ENCODE peak calls at places on chromosomes 16 and 17, in six cellular contexts. O is NK-92 treated with Interleukin-12 subunit alpha and Interleukin-12 subunit beta, amount 100 ng/mL, for 24 hours; A is EL; X is renal cortical epithelial cell; F is AG04450; N is Peyer's patch. S is an unnamed sample.

GRCh38 chr16:20956319-20956718 is 55.7 kb downstream of the LYRM1 start:
- DNase-seq in O (no peak), A (no peak), X (peak), F (no peak), N (no peak), S (no peak)

GRCh38 chr17:9813166-9813565 is 8.7 kb downstream of the GSG1L2 start:
- DNase-seq in O (no peak), A (no peak), X (no peak), F (no peak), N (no peak), S (no peak)

GRCh38 chr16:59878999-59879398 is 1144.9 kb upstream of the GOT2 start:
- DNase-seq in O (no peak), A (peak), X (peak), F (no peak), N (no peak), S (no peak)

GRCh38 chr17:40557531-40558299 is 7.6 kb downstream of the CCR7 start:
- DNase-seq in O (no peak), A (no peak), X (no peak), F (no peak), N (peak), S (peak)

GRCh38 chr17:45952814-45953320 is 46.2 kb upstream of the STH start:
- DNase-seq in O (no peak), A (no peak), X (no peak), F (no peak), N (no peak), S (no peak)

GRCh38 chr16:69706256-69706974 is 19.9 kb downstream of the NQO1 start:
- DNase-seq in O (no peak), A (peak), X (no peak), F (no peak), N (no peak), S (no peak)

GRCh38 chr16:71537643-71538042 is 11.4 kb downstream of the CHST4 start:
- DNase-seq in O (no peak), A (peak), X (peak), F (peak), N (peak), S (peak)

GRCh38 chr17:4625181-4625601 is 16.3 kb downstream of the ALOX15 start:
- DNase-seq in O (no peak), A (no peak), X (peak), F (no peak), N (no peak), S (no peak)

GRCh38 chr16:11302977-11303376 is 21.8 kb upstream of the PRM1 start:
- DNase-seq in O (no peak), A (no peak), X (no peak), F (no peak), N (no peak), S (no peak)

GRCh38 chr17:9151091-9151490 is 129.8 kb downstream of the NTN1 start:
- DNase-seq in O (no peak), A (no peak), X (no peak), F (no peak), N (no peak), S (no peak)

GRCh38 chr17:14153374-14153773 is 83.3 kb downstream of the CDRT15 start:
- DNase-seq in O (no peak), A (no peak), X (no peak), F (no peak), N (no peak), S (no peak)

GRCh38 chr17:49515196-49515770 is 20.2 kb downstream of the NGFR start:
- DNase-seq in O (no peak), A (peak), X (peak), F (peak), N (no peak), S (peak)

GRCh38 chr17:66541461-66542182 is 239.2 kb downstream of the PRKCA start:
- DNase-seq in O (no peak), A (peak), X (peak), F (no peak), N (no peak), S (no peak)

GRCh38 chr16:68389006-68389405 is 59.3 kb downstream of the SMPD3 start:
- DNase-seq in O (no peak), A (no peak), X (no peak), F (no peak), N (peak), S (no peak)

GRCh38 chr17:8056232-8056975 is 17.5 kb downstream of the ALOX15B start:
- DNase-seq in O (peak), A (peak), X (peak), F (peak), N (peak), S (no peak)

GRCh38 chr17:60151355-60151754 is 1.6 kb downstream of the CA4 start:
- DNase-seq in O (peak), A (no peak), X (no peak), F (no peak), N (no peak), S (no peak)

GRCh38 chr16:9870962-9871361 is 311.3 kb downstream of the GRIN2A start:
- DNase-seq in O (no peak), A (no peak), X (no peak), F (no peak), N (no peak), S (no peak)

GRCh38 chr17:50649042-50649908 is 14.6 kb downstream of the ABCC3 start:
- DNase-seq in O (no peak), A (no peak), X (no peak), F (peak), N (no peak), S (no peak)

GRCh38 chr16:69793521-69793920 is 31.4 kb downstream of the WWP2 start:
- DNase-seq in O (no peak), A (no peak), X (no peak), F (no peak), N (no peak), S (no peak)

GRCh38 chr17:45135192-45135977 is at the start of gene ACBD4:
- DNase-seq in O (peak), A (peak), X (peak), F (peak), N (peak), S (peak)

GRCh38 chr16:12256880-12257279 is 280.3 kb downstream of the SNX29 start:
- DNase-seq in O (no peak), A (no peak), X (no peak), F (no peak), N (no peak), S (no peak)

GRCh38 chr16:87119748-87120147 is 197.4 kb downstream of the C16orf95 start:
- DNase-seq in O (no peak), A (no peak), X (no peak), F (no peak), N (no peak), S (no peak)

GRCh38 chr17:12634789-12635414 is 30.8 kb upstream of the MYOCD start:
- DNase-seq in O (no peak), A (no peak), X (no peak), F (no peak), N (no peak), S (no peak)

GRCh38 chr16:72301416-72302048 is 129.6 kb upstream of the PMFBP1 start:
- DNase-seq in O (no peak), A (no peak), X (no peak), F (no peak), N (no peak), S (no peak)

GRCh38 chr17:5508855-5509254 is 22.5 kb downstream of the MIS12 start:
- DNase-seq in O (no peak), A (peak), X (peak), F (no peak), N (no peak), S (no peak)

GRCh38 chr17:64778367-64779290 is 116.5 kb upstream of the SMURF2 start:
- DNase-seq in O (no peak), A (no peak), X (no peak), F (no peak), N (peak), S (no peak)

GRCh38 chr16:49755291-49755611 is 100.7 kb downstream of the ZNF423 start:
- DNase-seq in O (no peak), A (peak), X (peak), F (peak), N (no peak), S (no peak)

GRCh38 chr16:67841198-67841815 is 813 bp upstream of the THAP11 start:
- DNase-seq in O (no peak), A (peak), X (no peak), F (no peak), N (no peak), S (no peak)

GRCh38 chr17:57356722-57357391 is 100.5 kb downstream of the MSI2 start:
- DNase-seq in O (no peak), A (no peak), X (peak), F (no peak), N (no peak), S (no peak)

GRCh38 chr17:77315010-77315409 is 174.2 kb downstream of the SEC14L1 start:
- DNase-seq in O (no peak), A (no peak), X (no peak), F (no peak), N (no peak), S (no peak)

GRCh38 chr16:2942045-2942444 is 22.0 kb upstream of the KREMEN2 start:
- DNase-seq in O (no peak), A (no peak), X (no peak), F (no peak), N (no peak), S (no peak)

GRCh38 chr16:3671424-3671823 is 16.9 kb downstream of the DNASE1 start:
- DNase-seq in O (no peak), A (no peak), X (no peak), F (no peak), N (peak), S (no peak)

GRCh38 chr17:27530791-27531391 is 74.6 kb downstream of the KSR1 start:
- DNase-seq in O (no peak), A (no peak), X (peak), F (no peak), N (no peak), S (no peak)

GRCh38 chr17:16342979-16343378 is 10.3 kb downstream of the CENPV start:
- DNase-seq in O (no peak), A (peak), X (no peak), F (peak), N (no peak), S (no peak)

GRCh38 chr16:76157629-76158028 is 119.6 kb upstream of the CNTNAP4 start:
- DNase-seq in O (no peak), A (no peak), X (no peak), F (no peak), N (no peak), S (no peak)

GRCh38 chr16:29898786-29899515 is 399 bp downstream of the SEZ6L2 start:
- DNase-seq in O (no peak), A (no peak), X (peak), F (no peak), N (no peak), S (no peak)